ENCODE peak calls at places on chromosome 17, in six cellular contexts. F, J, A, X, Q and I are unnamed samples.

GRCh38 chr17:44661835-44662234 is 5.6 kb downstream of the MEIOC start:
- DNase-seq in F (no peak), Q (no peak), J (no peak), A (no peak), X (no peak), I (no peak)

GRCh38 chr17:75816693-75817092 is 27.5 kb downstream of the UNC13D start:
- DNase-seq in F (no peak), J (no peak), X (no peak), A (no peak), Q (no peak), I (no peak)

GRCh38 chr17:80233202-80233601 is 13.0 kb downstream of the SLC26A11 start:
- DNase-seq in Q (no peak), F (no peak), A (no peak), X (no peak), J (no peak), I (no peak)

GRCh38 chr17:76382803-76383644 is 1.4 kb upstream of the SPHK1 start:
- DNase-seq in F (no peak), A (peak; percentile 83), Q (no peak), J (peak; percentile 75), X (no peak), I (peak; percentile 89)

GRCh38 chr17:44522883-44523671 is 19.9 kb upstream of the GPATCH8 start:
- DNase-seq in J (peak; percentile 60), Q (peak; percentile 46), F (peak; percentile 69), A (peak; percentile 94), X (no peak), I (peak; percentile 82)

GRCh38 chr17:51434434-51435170 is 174.3 kb downstream of the UTP18 start:
- DNase-seq in X (no peak), Q (no peak), J (peak; percentile 8), F (peak; percentile 83), A (no peak), I (no peak)

GRCh38 chr17:48543854-48544355 is 1.0 kb downstream of the HOXB2 start:
- DNase-seq in A (no peak), Q (no peak), X (no peak), J (no peak), F (no peak), I (no peak)

GRCh38 chr17:36825113-36825955 is 111.9 kb upstream of the LHX1 start:
- DNase-seq in F (no peak), X (no peak), J (no peak), Q (no peak), A (no peak), I (no peak)

GRCh38 chr17:20291076-20291475 is 176.3 kb downstream of the LGALS9B start:
- DNase-seq in F (no peak), X (no peak), A (no peak), Q (no peak), J (no peak), I (no peak)

GRCh38 chr17:68576811-68577551 is 24.2 kb downstream of the FAM20A start:
- DNase-seq in Q (no peak), A (no peak), X (no peak), F (no peak), J (no peak), I (no peak)

GRCh38 chr17:49285716-49286115 is 55.1 kb upstream of the PHOSPHO1 start:
- DNase-seq in Q (no peak), F (no peak), X (no peak), J (no peak), A (no peak), I (no peak)

GRCh38 chr17:62703269-62703775 is 75.9 kb downstream of the MRC2 start:
- DNase-seq in Q (no peak), X (no peak), F (no peak), A (no peak), J (no peak), I (no peak)

GRCh38 chr17:39949028-39949427 is 13.8 kb upstream of the GSDMA start:
- DNase-seq in X (no peak), J (no peak), Q (no peak), F (no peak), A (no peak), I (no peak)

GRCh38 chr17:57649731-57650484 is 95.2 kb downstream of the CCDC182 start:
- DNase-seq in Q (no peak), X (peak; percentile 71), F (no peak), J (peak; percentile 21), A (peak; percentile 55), I (no peak)

GRCh38 chr17:82052638-82053059 is 951 bp downstream of the GPS1 start:
- DNase-seq in F (no peak), A (no peak), X (no peak), J (no peak), Q (no peak), I (no peak)

GRCh38 chr17:79721993-79722671 is 8.6 kb upstream of the ENPP7 start:
- DNase-seq in X (no peak), F (no peak), A (no peak), J (peak; percentile 47), Q (no peak), I (peak; percentile 64)

GRCh38 chr17:60641810-60642220 is 35.8 kb upstream of the BCAS3 start:
- DNase-seq in F (peak; percentile 78), A (peak; percentile 48), X (peak; percentile 38), Q (no peak), J (peak; percentile 70), I (peak; percentile 87)

GRCh38 chr17:7897773-7898172 is 9.2 kb downstream of the CHD3 start:
- DNase-seq in Q (no peak), A (no peak), X (no peak), F (no peak), J (no peak), I (peak; percentile 62)

GRCh38 chr17:46056800-46057304 is 57.8 kb downstream of the STH start:
- DNase-seq in Q (no peak), F (peak; percentile 45), A (no peak), J (no peak), X (no peak), I (no peak)

GRCh38 chr17:3669085-3669347 is 404 bp downstream of the EMC6 start:
- DNase-seq in Q (no peak), A (no peak), X (no peak), F (no peak), J (no peak), I (no peak)
- TF ChIP-seq ZNF274 in Q (no peak), A (no peak), X (no peak), F (no peak), J (no peak), I (peak; percentile 10)

DNA sequence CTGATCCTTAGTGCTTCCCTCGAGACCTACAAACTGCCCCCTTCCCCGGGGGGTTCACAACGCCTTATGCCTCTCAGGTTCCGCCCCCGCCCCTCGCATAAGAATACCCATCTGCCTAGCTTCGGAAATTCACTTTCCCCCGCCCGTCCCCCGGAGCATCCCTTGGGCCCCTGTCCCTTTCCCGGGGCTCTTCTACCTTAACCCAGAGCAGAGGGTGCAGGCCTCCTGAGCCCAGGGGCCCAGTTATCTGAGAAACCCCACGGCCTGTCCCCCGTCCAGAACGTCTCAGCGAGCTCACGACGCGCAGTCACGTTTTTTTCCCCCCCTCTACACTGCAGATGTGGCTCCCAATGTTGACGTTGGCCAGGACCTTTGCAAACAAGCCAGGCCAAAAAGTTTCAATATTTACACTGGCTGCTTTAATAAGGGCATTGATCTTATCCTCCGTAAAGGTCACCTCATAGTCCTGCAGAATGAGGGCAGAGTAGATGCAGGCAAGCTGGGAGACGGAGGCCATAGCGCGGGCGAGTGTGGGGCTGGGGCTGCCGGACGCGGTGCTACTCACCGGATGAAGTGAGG is 1.4 kb upstream of the NBR1 start:
- DNase-seq in J (peak; percentile 59), F (no peak), Q (no peak), X (no peak), A (no peak), I (peak; percentile 84)
- TF ChIP-seq ZNF274 in J (no peak), F (no peak), Q (no peak), X (no peak), A (no peak), I (no peak)

GRCh38 chr17:2215616-2216364 is 87.8 kb downstream of the SMG6 start:
- DNase-seq in F (no peak), A (peak; percentile 59), Q (no peak), J (no peak), X (no peak), I (no peak)

GRCh38 chr17:2212328-2212981 is 91.1 kb downstream of the SMG6 start:
- DNase-seq in Q (no peak), X (no peak), A (no peak), J (no peak), F (no peak), I (no peak)

GRCh38 chr17:2213291-2213960 is 90.2 kb downstream of the SMG6 start:
- DNase-seq in Q (no peak), J (no peak), F (no peak), A (no peak), X (no peak), I (no peak)

GRCh38 chr17:2214887-2215615 is 88.5 kb downstream of the SMG6 start:
- DNase-seq in F (no peak), A (no peak), Q (no peak), J (no peak), X (no peak), I (no peak)

GRCh38 chr17:2214047-2214717 is 89.4 kb downstream of the SMG6 start:
- DNase-seq in Q (no peak), X (no peak), A (no peak), J (peak; percentile 18), F (no peak), I (no peak)
- TF ChIP-seq ZNF274 in Q (no peak), X (no peak), A (no peak), J (no peak), F (no peak), I (no peak)

GRCh38 chr17:2172447-2172938 is 117.6 kb downstream of the HIC1 start:
- DNase-seq in A (no peak), X (no peak), Q (no peak), F (no peak), J (no peak), I (no peak)
- TF ChIP-seq ZNF274 in A (no peak), X (no peak), Q (no peak), F (no peak), J (no peak), I (no peak)

GRCh38 chr17:71528210-71528609 is 592.6 kb upstream of the SOX9 start:
- DNase-seq in J (no peak), X (no peak), Q (no peak), F (no peak), A (no peak), I (no peak)

GRCh38 chr17:71527311-71527710 is 593.5 kb upstream of the SOX9 start:
- DNase-seq in Q (no peak), F (no peak), X (no peak), J (no peak), A (no peak), I (no peak)

GRCh38 chr17:71519285-71519684 is 601.5 kb upstream of the SOX9 start:
- DNase-seq in Q (no peak), J (no peak), X (no peak), F (no peak), A (no peak), I (no peak)

GRCh38 chr17:71521724-71522123 is 599.1 kb upstream of the SOX9 start:
- DNase-seq in Q (no peak), J (no peak), F (no peak), X (no peak), A (no peak), I (no peak)

GRCh38 chr17:71522383-71522782 is 598.4 kb upstream of the SOX9 start:
- DNase-seq in Q (no peak), A (no peak), X (peak; percentile 20), J (no peak), F (no peak), I (no peak)
- TF ChIP-seq ZNF274 in Q (no peak), A (no peak), X (no peak), J (no peak), F (no peak), I (no peak)